ENCODE peak calls at places on chromosomes 12 and 14, in ten cellular contexts. Q is left ventricle myocardium inferior, C is nephron progenitor cell, Z is cardiac fibroblast, M is WERI-Rb-1, X is esophagus squamous epithelium, D is epithelial cell of esophagus, Y is choroid plexus epithelial cell, A is transverse colon, J is breast epithelium. V is an unnamed sample.

GRCh38 chr12:26566670-26567069 is 266.3 kb downstream of the ITPR2 start:
- DNase-seq in M (no peak), Z (no peak), Q (no peak), Y (no peak), X (no peak), J (no peak), D (no peak), A (no peak), C (no peak), V (no peak)

GRCh38 chr14:70907996-70908917 is 998 bp downstream of the PCNX1 start:
- DNase-seq in X (no peak), M (peak), A (peak), J (no peak), D (peak), Z (peak), C (peak), Y (peak), Q (peak), V (peak)

GRCh38 chr14:102835959-102836358 is 58.7 kb downstream of the TRAF3 start:
- DNase-seq in M (no peak), C (no peak), D (no peak), Q (no peak), A (no peak), Z (no peak), Y (no peak), X (no peak), J (no peak), V (no peak)

GRCh38 chr14:104239185-104239775 is 100.9 kb downstream of the KIF26A start:
- DNase-seq in Y (no peak), J (peak), X (no peak), C (no peak), Z (no peak), D (no peak), A (no peak), Q (no peak), M (no peak), V (no peak)

GRCh38 chr12:73374360-73374759 is 1102.2 kb downstream of the TRHDE start:
- DNase-seq in A (no peak), Y (no peak), J (no peak), Q (no peak), X (no peak), Z (no peak), C (no peak), D (no peak), M (no peak), V (no peak)

GRCh38 chr12:49706351-49707126 is 666 bp downstream of the FMNL3 start:
- DNase-seq in Z (peak), Q (peak), J (no peak), D (no peak), C (peak), Y (peak), X (no peak), M (peak), A (peak), V (peak)

GRCh38 chr12:100539209-100539608 is 34.3 kb upstream of the GAS2L3 start:
- DNase-seq in M (no peak), Z (peak), D (peak), X (no peak), Q (no peak), C (peak), J (no peak), Y (peak), A (no peak), V (peak)

GRCh38 chr12:30000401-30000800 is 216.7 kb upstream of the TMTC1 start:
- DNase-seq in Y (peak), M (no peak), D (no peak), C (no peak), Z (peak), X (no peak), Q (no peak), A (no peak), J (no peak), V (no peak)

GRCh38 chr12:112340235-112340634 is 42.0 kb downstream of the HECTD4 start:
- DNase-seq in J (no peak), A (no peak), Y (no peak), D (no peak), M (no peak), X (no peak), C (no peak), Q (no peak), Z (no peak), V (no peak)

GRCh38 chr12:104890463-104891096 is 67.5 kb downstream of the SLC41A2 start:
- DNase-seq in Y (no peak), M (no peak), D (peak), Z (peak), A (no peak), X (no peak), C (no peak), Q (no peak), J (no peak), V (no peak)

GRCh38 chr12:65902504-65902903 is 78.2 kb downstream of the HMGA2 start:
- DNase-seq in A (no peak), Z (peak), C (no peak), M (no peak), Y (peak), J (no peak), D (peak), X (no peak), Q (no peak), V (peak)

DNA sequence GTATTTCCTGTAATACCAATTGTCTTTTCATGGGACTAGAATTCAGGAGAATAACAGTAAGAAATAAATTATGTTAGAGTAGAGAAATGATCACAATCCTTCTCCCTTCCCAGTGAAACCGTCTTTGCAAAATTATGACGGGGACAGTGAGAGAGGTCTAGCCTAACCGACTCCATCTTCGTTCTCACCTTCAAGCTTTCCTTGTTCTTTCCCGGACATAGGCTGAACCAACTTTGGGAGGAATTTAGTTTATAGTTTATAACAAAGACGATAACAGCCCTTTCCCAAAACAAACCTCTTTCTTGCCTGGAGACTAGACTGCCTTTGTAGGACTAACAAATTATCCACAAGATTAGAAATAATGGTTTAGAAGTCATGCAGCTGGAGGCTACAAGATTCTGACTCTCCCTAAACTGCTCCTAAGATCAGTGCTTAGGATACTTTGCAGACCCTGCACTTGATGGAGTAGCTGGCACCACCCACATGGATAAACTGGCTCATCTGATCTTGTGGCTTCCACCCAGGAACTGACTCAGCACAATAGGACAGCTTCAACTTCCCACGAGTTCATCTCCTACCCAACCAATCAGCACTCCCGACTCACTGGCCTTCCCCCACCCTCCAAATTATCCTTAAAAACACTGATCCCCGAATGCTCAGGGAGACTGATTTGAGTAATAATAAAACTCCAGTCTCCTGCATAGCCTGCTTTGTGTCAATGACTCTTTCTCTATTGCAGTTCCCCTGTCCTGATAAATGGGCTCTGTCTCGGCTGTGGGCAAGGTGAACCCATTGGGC is 521.2 kb upstream of the TBX3 start:
- DNase-seq in D (peak), Z (peak), Q (no peak), A (no peak), J (no peak), X (no peak), C (no peak), M (no peak), Y (peak), V (peak)
- TF ChIP-seq CTCF in D (no peak), Z (no peak), Q (no peak), A (no peak), J (no peak), X (no peak), C (no peak), M (no peak), Y (no peak), V (no peak)

DNA sequence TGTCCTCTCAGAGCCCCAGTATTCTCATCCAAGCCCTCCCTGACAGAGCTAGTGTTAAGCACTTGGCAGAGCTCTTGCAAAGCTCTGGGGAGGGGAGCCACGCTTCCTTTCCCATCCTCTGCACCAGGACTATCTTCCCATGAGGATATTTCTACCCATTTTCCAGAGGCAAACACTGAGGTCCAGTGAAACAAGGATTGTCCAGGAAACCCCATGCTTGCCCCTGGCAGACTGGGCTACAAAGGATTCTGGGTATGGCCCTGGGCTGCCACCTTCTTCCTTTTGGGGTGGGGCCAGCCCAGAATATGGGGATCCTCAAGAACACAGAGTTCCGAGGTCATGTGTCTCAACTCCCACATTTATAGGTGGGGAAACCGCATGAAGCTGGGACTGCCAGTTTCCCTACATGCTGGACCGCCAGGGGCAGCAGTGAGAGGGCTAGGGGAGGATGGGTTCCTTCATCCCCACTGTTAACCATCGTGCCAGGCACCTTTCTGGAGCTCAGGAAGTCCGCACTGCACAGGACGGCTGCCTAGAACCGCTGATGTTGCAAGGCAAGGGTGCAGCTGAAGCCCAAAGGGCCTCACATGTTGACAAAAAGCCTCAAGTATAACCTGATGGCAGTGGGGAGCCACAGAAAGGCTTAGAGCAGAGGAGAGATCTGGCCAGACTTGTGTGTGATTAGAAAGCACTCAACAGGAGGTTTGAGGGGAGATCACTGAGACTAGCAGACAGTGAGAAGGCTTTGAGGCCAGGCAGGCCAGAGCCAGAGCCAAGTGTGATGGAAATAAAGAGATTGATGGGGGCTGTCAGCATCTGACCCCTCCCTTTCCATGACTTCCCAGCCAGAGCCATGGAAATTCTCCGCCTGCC is 5.5 kb upstream of the CCDC85C start:
- DNase-seq in Y (no peak), J (no peak), Q (no peak), M (peak), C (no peak), D (peak), X (no peak), Z (no peak), A (peak), V (no peak)
- TF ChIP-seq CTCF in Y (no peak), J (no peak), Q (peak), M (no peak), C (no peak), D (peak), X (peak), Z (no peak), A (peak), V (peak)

DNA sequence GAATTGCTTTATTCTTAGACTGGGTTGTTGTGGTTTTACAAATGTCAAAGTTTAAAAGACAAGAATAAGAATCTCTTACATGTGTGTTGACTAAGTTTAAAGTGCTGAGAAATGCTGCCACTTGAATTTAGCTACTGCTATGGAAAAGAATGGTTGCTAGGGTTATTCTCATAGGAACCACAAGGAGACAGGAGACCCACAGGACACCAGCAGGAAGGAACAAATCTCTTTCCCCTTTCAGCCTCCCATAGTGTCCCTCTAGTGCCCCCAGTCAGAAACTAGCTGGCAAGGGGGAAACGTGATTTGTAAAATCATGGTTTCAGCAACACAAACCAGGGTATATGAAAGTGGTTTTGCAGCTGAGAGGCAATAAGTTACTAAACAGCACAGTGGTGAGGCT is 102.7 kb downstream of the ST8SIA1 start:
- DNase-seq in Q (no peak), M (no peak), Y (peak), D (no peak), Z (no peak), C (no peak), X (no peak), J (no peak), A (no peak), V (no peak)
- TF ChIP-seq CTCF in Q (no peak), M (peak), Y (peak), D (no peak), Z (peak), C (no peak), X (no peak), J (no peak), A (no peak), V (peak)

GRCh38 chr14:66662374-66662773 is 154.4 kb downstream of the GPHN start:
- DNase-seq in C (no peak), Z (peak), A (no peak), M (no peak), Y (peak), X (no peak), D (peak), J (no peak), Q (no peak), V (peak)
- TF ChIP-seq CTCF in C (peak), Z (peak), A (no peak), M (peak), Y (peak), X (no peak), D (peak), J (no peak), Q (peak), V (peak)

V was measured in brain microvascular endothelial cell.